ENCODE peak calls at places on chromosomes 2 and 18, in ten cellular contexts. A, R, N, I, D, B, M, U, F and S are unnamed samples.

GRCh38 chr18:50578651-50579050 is 18.8 kb downstream of the MAPK4 start:
- DNase-seq in A (no peak), R (no peak), N (no peak), I (no peak), D (no peak), B (no peak), M (no peak), U (no peak), F (no peak), S (no peak)

GRCh38 chr2:147711031-147711430 is 133.8 kb upstream of the ACVR2A start:
- DNase-seq in A (peak), R (no peak), N (no peak), I (no peak), D (no peak), B (no peak), M (peak), U (no peak), F (no peak), S (no peak)

GRCh38 chr2:70779911-70780580 is 10.4 kb downstream of the FIGLA start:
- DNase-seq in A (peak), R (no peak), N (no peak), I (no peak), D (no peak), B (no peak), M (no peak), U (peak), F (no peak), S (no peak)

GRCh38 chr18:59715966-59716369 is 18.7 kb upstream of the CCBE1 start:
- DNase-seq in A (peak), R (no peak), N (no peak), I (no peak), D (no peak), B (peak), M (peak), U (peak), F (no peak), S (no peak)

GRCh38 chr2:15730545-15731212 is 139.0 kb downstream of the DDX1 start:
- DNase-seq in A (peak), R (no peak), N (no peak), I (peak), D (no peak), B (peak), M (peak), U (peak), F (no peak), S (no peak)

GRCh38 chr2:199431748-199432213 is 26.0 kb downstream of the SATB2 start:
- DNase-seq in A (no peak), R (no peak), N (no peak), I (no peak), D (no peak), B (no peak), M (peak), U (no peak), F (no peak), S (no peak)

GRCh38 chr2:127153691-127154158 is 46.8 kb upstream of the BIN1 start:
- DNase-seq in A (peak), R (no peak), N (no peak), I (peak), D (no peak), B (peak), M (peak), U (peak), F (no peak), S (no peak)

GRCh38 chr2:145631561-145631960 is 1111.6 kb upstream of the ZEB2 start:
- DNase-seq in A (no peak), R (no peak), N (no peak), I (no peak), D (no peak), B (no peak), M (no peak), U (peak), F (no peak), S (no peak)

GRCh38 chr2:11833601-11834000 is 87.2 kb downstream of the LPIN1 start:
- DNase-seq in A (peak), R (no peak), N (no peak), I (no peak), D (no peak), B (peak), M (peak), U (peak), F (no peak), S (peak)